ENCODE peak calls at places on chromosomes 7 and 10, in four cellular contexts. N is HepG2, E is A549, I is IMR-90. Q is an unnamed sample.

GRCh38 chr10:113866551-113867394 is 12.3 kb downstream of the NHLRC2 start:
- DNase-seq in E (no peak), I (no peak), N (no peak), Q (no peak)

GRCh38 chr7:42843209-42843800 is 68.6 kb downstream of the C7orf25 start:
- DNase-seq in N (peak), I (peak), E (peak), Q (no peak)

GRCh38 chr7:66921396-66921917 is 432 bp downstream of the TMEM248 start:
- DNase-seq in E (peak), I (peak), N (no peak), Q (peak)

GRCh38 chr7:85261341-85261740 is 74.5 kb upstream of the SEMA3D start:
- DNase-seq in E (no peak), I (peak), N (no peak), Q (no peak)

GRCh38 chr7:3309140-3309539 is 8.1 kb downstream of the SDK1 start:
- DNase-seq in N (no peak), E (no peak), I (peak), Q (no peak)

GRCh38 chr7:41224063-41224763 is 478.7 kb downstream of the INHBA start:
- DNase-seq in E (no peak), I (peak), N (no peak), Q (no peak)

GRCh38 chr10:5449823-5450222 is 37.5 kb downstream of the NET1 start:
- DNase-seq in E (peak), N (peak), I (peak), Q (no peak)

GRCh38 chr10:97128851-97129186 is 56.9 kb downstream of the SLIT1 start:
- DNase-seq in I (no peak), E (no peak), N (no peak), Q (no peak)

GRCh38 chr7:148962823-148963582 is 65.3 kb downstream of the PDIA4 start:
- DNase-seq in I (peak), N (peak), E (peak), Q (no peak)

GRCh38 chr7:84339306-84339705 is 144.7 kb upstream of the SEMA3A start:
- DNase-seq in N (no peak), E (no peak), I (no peak), Q (no peak)

GRCh38 chr7:55527314-55527713 is 45.0 kb downstream of the VOPP1 start:
- DNase-seq in N (no peak), E (no peak), I (no peak), Q (no peak)

GRCh38 chr7:155219947-155220769 is 77.5 kb upstream of the INSIG1 start:
- DNase-seq in N (no peak), I (no peak), E (no peak), Q (no peak)

GRCh38 chr7:519974-520458 is 370 bp upstream of the PDGFA start:
- DNase-seq in E (peak), I (peak), N (no peak), Q (peak)

GRCh38 chr7:133529861-133530260 is 277.0 kb downstream of the EXOC4 start:
- DNase-seq in N (no peak), E (no peak), I (no peak), Q (no peak)

GRCh38 chr10:118107040-118107439 is 60.3 kb upstream of the RAB11FIP2 start:
- DNase-seq in I (no peak), E (no peak), N (no peak), Q (no peak)

GRCh38 chr10:59432207-59432900 is 70.0 kb upstream of the FAM13C start:
- DNase-seq in I (peak), E (no peak), N (no peak), Q (no peak)

GRCh38 chr10:33681580-33681979 is 347.1 kb upstream of the NRP1 start:
- DNase-seq in E (no peak), N (no peak), I (no peak), Q (no peak)

GRCh38 chr10:116888380-116889055 is 39.2 kb downstream of the ENO4 start:
- DNase-seq in I (peak), E (peak), N (peak), Q (no peak)

GRCh38 chr10:132206806-132207535 is 20.2 kb downstream of the DPYSL4 start:
- DNase-seq in E (no peak), N (no peak), I (no peak), Q (no peak)

GRCh38 chr7:115299379-115300038 is 377.6 kb downstream of the MDFIC start:
- DNase-seq in I (no peak), E (no peak), N (no peak), Q (no peak)

GRCh38 chr7:149422914-149423285 is 38.0 kb downstream of the ZNF777 start:
- DNase-seq in E (no peak), I (no peak), N (no peak), Q (no peak)

GRCh38 chr7:12909483-12909882 is 222.1 kb downstream of the ARL4A start:
- DNase-seq in N (no peak), E (no peak), I (no peak), Q (no peak)

GRCh38 chr7:90579181-90579688 is 16.9 kb upstream of the CDK14 start:
- DNase-seq in E (no peak), N (no peak), I (peak), Q (no peak)

GRCh38 chr7:155410436-155410835 is 47.5 kb upstream of the EN2 start:
- DNase-seq in I (no peak), E (no peak), N (no peak), Q (no peak)

GRCh38 chr10:30784896-30785605 is 155.5 kb upstream of the LYZL2 start:
- DNase-seq in N (no peak), I (peak), E (no peak), Q (peak)

GRCh38 chr10:110455440-110455839 is 42.3 kb upstream of the DUSP5 start:
- DNase-seq in N (no peak), I (no peak), E (no peak), Q (no peak)
- TF ChIP-seq MAFK in N (no peak), I (no peak), E (no peak), Q (no peak)

DNA sequence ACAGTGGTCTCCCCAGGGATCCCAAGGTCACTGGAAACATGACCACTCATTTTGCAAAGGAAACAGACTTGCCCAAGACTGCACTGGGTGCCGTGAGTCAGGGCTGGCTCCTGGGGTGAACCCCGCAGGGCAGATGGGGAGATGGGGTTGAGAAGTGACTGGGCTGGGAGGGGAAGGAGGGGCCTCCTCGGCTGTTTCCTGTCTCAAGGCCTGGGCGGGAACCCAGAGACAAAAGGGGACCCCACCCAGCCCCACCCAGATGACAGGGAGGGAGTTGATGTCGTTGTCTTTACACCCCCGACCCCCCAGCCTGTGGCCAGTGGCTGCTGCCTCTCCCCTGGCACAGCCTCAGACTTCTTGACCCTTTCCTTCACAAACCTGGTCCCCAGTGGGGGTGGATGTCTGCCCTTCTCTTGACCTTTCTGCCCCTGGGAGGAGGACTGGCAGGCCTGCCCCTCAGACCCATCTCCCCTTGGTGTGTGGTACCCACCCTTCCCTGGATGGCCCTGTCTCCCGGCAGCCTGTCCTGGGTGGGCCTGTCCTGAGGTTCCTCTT is 1.4 kb downstream of the MYO1G start:
- DNase-seq in I (no peak), E (no peak), N (no peak), Q (no peak)
- TF ChIP-seq MAFK in I (no peak), E (no peak), N (no peak), Q (no peak)

DNA sequence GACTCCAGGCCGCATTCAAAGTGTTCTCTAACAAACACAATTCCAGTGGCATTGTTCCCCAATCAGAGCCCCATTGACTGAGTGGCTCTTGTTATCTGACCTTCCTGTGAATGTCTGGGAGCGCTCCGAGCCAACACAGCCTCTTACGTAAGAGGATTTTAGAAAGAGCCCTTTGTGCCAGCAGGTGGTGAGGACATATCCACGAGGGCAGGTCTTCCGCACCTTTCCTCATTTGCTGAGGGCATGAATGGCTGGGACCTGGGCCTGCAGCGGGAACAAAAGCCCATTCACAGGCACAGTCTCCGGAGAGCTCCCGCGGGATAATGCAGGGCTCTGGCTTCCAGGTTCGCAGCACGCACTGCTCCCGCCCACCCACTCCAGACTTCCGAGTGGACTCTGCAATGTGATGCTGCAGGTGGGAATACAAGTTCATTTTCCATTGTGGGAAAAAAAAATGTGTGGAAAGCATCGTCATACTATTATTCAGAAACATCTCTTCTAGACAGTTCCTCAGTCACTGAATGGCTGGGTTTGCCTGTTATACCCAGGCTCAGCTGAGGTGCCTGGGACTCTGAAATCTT is 295.0 kb upstream of the IGFBP3 start:
- DNase-seq in N (peak), E (no peak), I (no peak), Q (no peak)
- TF ChIP-seq MAFK in N (no peak), E (no peak), I (no peak), Q (no peak)

GRCh38 chr7:128878226-128879105 is 15.8 kb downstream of the ATP6V1F start:
- DNase-seq in I (no peak), N (no peak), E (no peak), Q (no peak)
- TF ChIP-seq MAFK in I (no peak), N (no peak), E (no peak), Q (no peak)

DNA sequence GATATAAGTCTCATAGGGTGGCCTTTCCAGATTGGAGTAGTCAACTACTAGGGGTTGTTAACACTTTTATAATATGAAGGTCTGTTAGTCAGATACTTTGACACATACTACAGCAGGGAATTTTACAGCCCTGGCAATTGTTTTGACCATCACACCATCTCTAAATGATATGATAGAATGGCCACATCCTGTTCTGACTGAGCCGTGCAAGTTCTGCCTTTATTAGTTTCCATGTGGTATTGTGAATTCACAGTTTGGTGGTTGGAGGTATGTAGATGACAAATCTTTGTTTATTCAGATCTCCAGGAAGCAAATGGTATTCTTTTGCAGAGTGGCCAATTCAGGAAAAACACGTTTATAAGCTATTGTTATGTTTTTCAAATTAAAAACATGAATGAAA is 83.0 kb downstream of the NRG3 start:
- DNase-seq in E (no peak), N (no peak), I (no peak), Q (no peak)
- TF ChIP-seq MAFK in E (no peak), N (no peak), I (no peak), Q (no peak)

GRCh38 chr10:79162861-79163662 is 94.3 kb downstream of the ZMIZ1 start:
- DNase-seq in N (no peak), E (peak), I (peak), Q (no peak)
- TF ChIP-seq MAFK in N (no peak), E (no peak), I (no peak), Q (no peak)

GRCh38 chr10:34995925-34996324 is 94.2 kb downstream of the CUL2 start:
- DNase-seq in I (no peak), N (no peak), E (no peak), Q (peak)
- TF ChIP-seq MAFK in I (no peak), N (no peak), E (no peak), Q (no peak)

GRCh38 chr7:132240262-132240661 is 336.0 kb downstream of the PLXNA4 start:
- DNase-seq in E (no peak), N (no peak), I (no peak), Q (no peak)
- TF ChIP-seq MAFK in E (no peak), N (no peak), I (no peak), Q (no peak)